ENCODE peak calls at places on chromosomes 6 and 20, in seven cellular contexts. P is ovary; O is transverse colon; G is naive thymus-derived CD4-positive, alpha-beta T cell; N is GM12878; M is PC-9; X is CD8-positive, alpha-beta T cell. K is an unnamed sample. For H3K27me3, the result is how much of the 10 kb centered on the place peaks cover.

GRCh38 chr6:28693033-28693750 is 167.5 kb downstream of the GPX5 start:
- DNase-seq in P (peak), O (no peak), G (no peak), N (no peak), M (no peak), X (no peak), K (no peak)

GRCh38 chr6:14086701-14087100 is 30.9 kb upstream of the CD83 start:
- DNase-seq in P (no peak), O (no peak), G (no peak), N (no peak), M (no peak), X (no peak), K (no peak)

GRCh38 chr20:62761058-62761758 is 35.1 kb upstream of the MRGBP start:
- DNase-seq in P (no peak), O (no peak), G (no peak), N (no peak), M (peak), X (no peak), K (no peak)

GRCh38 chr20:20083796-20084195 is 31.5 kb downstream of the CFAP61 start:
- DNase-seq in P (no peak), O (no peak), G (peak), N (peak), M (no peak), X (no peak), K (no peak)

GRCh38 chr20:44247676-44248419 is 740 bp downstream of the GDAP1L1 start:
- DNase-seq in P (peak), O (no peak), G (peak), N (no peak), M (peak), X (no peak), K (peak)

GRCh38 chr20:41664584-41664983 is 46.4 kb upstream of the CHD6 start:
- DNase-seq in P (no peak), O (no peak), G (no peak), N (peak), M (no peak), X (no peak), K (no peak)

GRCh38 chr6:85058806-85059205 is 294.4 kb upstream of the TBX18 start:
- DNase-seq in P (no peak), O (no peak), G (no peak), N (no peak), M (no peak), X (no peak), K (no peak)

GRCh38 chr20:62285151-62285550 is 17.6 kb upstream of the ADRM1 start:
- DNase-seq in P (no peak), O (no peak), G (no peak), N (no peak), M (no peak), X (no peak), K (no peak)

GRCh38 chr6:23456396-23456795 is 669.6 kb upstream of the NRSN1 start:
- DNase-seq in P (no peak), O (no peak), G (no peak), N (no peak), M (no peak), X (no peak), K (no peak)

GRCh38 chr20:24497851-24498250 is 28.4 kb downstream of the SYNDIG1 start:
- DNase-seq in P (no peak), O (no peak), G (no peak), N (no peak), M (no peak), X (no peak), K (peak)

GRCh38 chr6:87929843-87930288 is 117.8 kb upstream of the SPACA1 start:
- DNase-seq in P (peak), O (peak), G (peak), N (peak), M (peak), X (peak), K (no peak)

GRCh38 chr20:15931897-15932296 is 641.4 kb downstream of the KIF16B start:
- DNase-seq in P (no peak), O (no peak), G (no peak), N (no peak), M (no peak), X (no peak), K (no peak)

GRCh38 chr20:44650777-44651493 is 564 bp downstream of the ADA start:
- DNase-seq in P (peak), O (no peak), G (peak), N (no peak), M (peak), X (peak), K (no peak)

GRCh38 chr6:5995705-5996686 is 10.7 kb downstream of the NRN1 start:
- DNase-seq in P (no peak), O (peak), G (no peak), N (no peak), M (no peak), X (no peak), K (peak)

GRCh38 chr6:12163149-12163548 is 127.0 kb upstream of the EDN1 start:
- DNase-seq in P (no peak), O (no peak), G (peak), N (no peak), M (no peak), X (peak), K (no peak)

GRCh38 chr20:47274449-47275108 is 81.9 kb downstream of the ZMYND8 start:
- DNase-seq in P (no peak), O (no peak), G (no peak), N (peak), M (no peak), X (no peak), K (no peak)

GRCh38 chr20:8161262-8162071 is 29.4 kb downstream of the PLCB1 start:
- DNase-seq in P (no peak), O (no peak), G (no peak), N (no peak), M (no peak), X (no peak), K (no peak)

GRCh38 chr6:106751501-106752252 is 122.3 kb downstream of the QRSL1 start:
- DNase-seq in P (no peak), O (peak), G (no peak), N (no peak), M (peak), X (no peak), K (no peak)

DNA sequence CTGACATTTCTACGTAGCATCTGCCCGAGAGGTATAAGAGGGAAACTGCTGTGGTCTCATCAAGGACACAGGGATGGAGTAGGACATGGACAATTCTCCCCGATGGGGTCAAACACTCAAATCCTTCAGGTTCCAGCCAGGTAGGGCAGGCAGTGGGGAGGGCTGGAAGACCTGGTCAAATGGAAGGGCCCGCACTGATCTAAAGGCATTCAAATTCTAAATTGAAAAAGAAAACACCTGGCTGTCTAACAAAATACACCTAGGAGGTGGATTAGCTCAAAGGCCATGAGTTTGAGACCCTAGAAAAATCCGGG is 8.2 kb downstream of the DUSP15 start:
- DNase-seq in P (no peak), O (no peak), G (no peak), N (no peak), M (no peak), X (no peak), K (no peak)
- H3K27ac ChIP-seq in P (peak), O (no peak), G (no peak), N (no peak), M (no peak), X (no peak), K (no peak)

GRCh38 chr6:139289233-139289632 is 2.6 kb downstream of the TXLNB start:
- DNase-seq in P (no peak), O (no peak), G (no peak), N (no peak), M (no peak), X (no peak), K (no peak)
- H3K27me3 ChIP-seq in P (under half), O (under half), G (under half), N (under half), M (under half), X (under half), K (under half)

DNA sequence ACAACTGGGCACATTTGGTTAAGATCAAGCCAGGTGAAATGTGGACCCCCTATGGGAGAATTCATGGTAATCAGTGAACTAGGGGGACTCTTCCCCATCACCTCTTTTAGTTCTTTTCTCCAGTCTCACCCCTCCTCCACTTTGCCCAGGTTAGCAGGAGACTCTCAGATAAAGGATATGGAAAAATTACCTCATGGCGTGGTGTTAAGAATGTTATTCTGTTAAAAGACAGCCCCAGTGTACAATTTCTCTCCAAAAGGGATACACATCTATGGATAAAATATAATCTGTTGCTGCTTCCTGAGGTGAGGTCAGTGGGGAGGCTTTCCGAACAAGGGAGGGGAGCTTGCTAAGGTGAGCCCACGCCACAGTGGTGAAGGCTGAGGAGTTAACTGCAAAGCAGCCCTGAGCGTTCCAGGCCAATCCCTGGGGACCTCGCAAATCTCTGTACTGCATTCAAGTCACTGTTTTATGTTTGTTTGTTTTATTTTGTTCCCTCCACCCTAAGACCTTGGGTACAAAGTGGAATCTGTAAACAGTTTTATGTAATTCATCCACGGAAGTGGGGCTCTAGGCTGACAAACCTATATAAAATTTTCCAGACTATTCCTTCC is 52.0 kb downstream of the ADGRF1 start:
- DNase-seq in P (no peak), O (peak), G (no peak), N (no peak), M (no peak), X (no peak), K (no peak)
- H3K27ac ChIP-seq in P (no peak), O (no peak), G (no peak), N (no peak), M (no peak), X (no peak), K (peak)

GRCh38 chr20:37253087-37253486 is 8.5 kb downstream of the GHRH start:
- DNase-seq in P (no peak), O (no peak), G (no peak), N (no peak), M (no peak), X (no peak), K (no peak)
- H3K27me3 ChIP-seq in P (under half), O (under half), G (under half), N (under half), M (under half), X (under half), K (under half)

GRCh38 chr20:36153754-36154695 is 515 bp upstream of the EPB41L1 start:
- DNase-seq in P (peak), O (peak), G (no peak), N (no peak), M (peak), X (no peak), K (peak)
- H3K27ac ChIP-seq in P (peak), O (peak), G (no peak), N (no peak), M (peak), X (no peak), K (no peak)

GRCh38 chr20:34211591-34211990 is 29.6 kb upstream of the ASIP start:
- DNase-seq in P (no peak), O (no peak), G (no peak), N (no peak), M (no peak), X (no peak), K (no peak)

GRCh38 chr20:34215711-34216381 is 25.4 kb upstream of the ASIP start:
- DNase-seq in P (peak), O (peak), G (peak), N (no peak), M (peak), X (peak), K (peak)

GRCh38 chr20:34213213-34213612 is 28.0 kb upstream of the ASIP start:
- DNase-seq in P (no peak), O (no peak), G (no peak), N (no peak), M (no peak), X (no peak), K (no peak)

GRCh38 chr20:34220581-34220980 is 20.6 kb upstream of the ASIP start:
- DNase-seq in P (no peak), O (no peak), G (no peak), N (no peak), M (no peak), X (no peak), K (no peak)

DNA sequence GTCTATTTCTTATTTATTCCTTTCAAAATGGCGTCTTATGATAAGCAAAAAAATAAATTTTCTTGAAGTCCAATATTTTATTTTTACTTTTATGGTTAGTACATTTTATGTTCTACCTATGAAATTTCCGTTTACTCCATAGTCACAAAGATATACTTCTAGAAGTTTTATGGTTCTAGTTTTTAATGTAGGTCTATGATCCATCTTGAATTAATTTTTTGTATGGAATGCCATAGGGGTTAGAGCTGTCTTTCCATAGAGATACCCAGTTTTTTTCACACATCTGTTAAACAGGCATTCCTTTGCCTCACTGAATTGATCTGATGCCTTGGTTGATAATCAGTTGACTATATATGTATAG is 24.9 kb upstream of the ASIP start:
- DNase-seq in P (no peak), O (no peak), G (no peak), N (no peak), M (no peak), X (no peak), K (no peak)
- H3K27me3 ChIP-seq in P (under half), O (under half), G (under half), N (under half), M (under half), X (under half), K (under half)

GRCh38 chr6:33774774-33775173 is 14.2 kb downstream of the LEMD2 start:
- DNase-seq in P (no peak), O (no peak), G (no peak), N (no peak), M (no peak), X (no peak), K (no peak)

GRCh38 chr6:33770833-33771341 is 18.0 kb downstream of the LEMD2 start:
- DNase-seq in P (no peak), O (no peak), G (no peak), N (no peak), M (no peak), X (no peak), K (no peak)

GRCh38 chr6:33772114-33772830 is 16.7 kb downstream of the LEMD2 start:
- DNase-seq in P (peak), O (no peak), G (no peak), N (no peak), M (no peak), X (no peak), K (no peak)

GRCh38 chr6:33771342-33772113 is 17.4 kb downstream of the LEMD2 start:
- DNase-seq in P (peak), O (peak), G (peak), N (no peak), M (peak), X (peak), K (peak)

DNA sequence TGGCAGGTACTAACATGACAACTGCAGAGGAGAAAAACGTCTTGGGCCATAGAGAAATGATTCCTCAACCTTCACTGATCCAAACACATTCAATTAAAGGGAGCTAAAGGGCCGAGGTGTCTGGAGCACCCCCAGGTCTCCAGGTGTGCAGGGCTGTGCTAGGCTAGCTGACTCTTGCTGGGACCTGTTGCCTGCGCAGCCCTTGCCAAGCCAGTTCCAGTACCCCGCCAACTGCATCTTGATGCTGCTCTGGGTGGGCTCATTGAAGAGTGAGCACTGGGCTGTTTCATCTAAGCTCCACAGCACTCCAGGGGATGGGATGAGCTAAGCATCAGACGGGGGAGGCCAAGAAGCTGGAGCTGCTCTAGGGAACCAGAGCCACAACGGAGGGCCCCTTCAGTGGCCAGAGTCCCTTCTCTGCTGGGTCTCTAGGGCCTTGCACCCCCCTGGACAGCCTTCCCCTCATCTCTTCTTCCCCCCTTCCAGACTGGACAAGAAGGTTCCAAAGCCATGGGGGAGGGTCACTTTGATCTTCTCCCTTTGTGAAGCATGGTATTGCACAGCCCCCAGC is 15.9 kb downstream of the LEMD2 start:
- DNase-seq in P (no peak), O (no peak), G (no peak), N (no peak), M (no peak), X (no peak), K (no peak)
- H3K27ac ChIP-seq in P (peak), O (no peak), G (no peak), N (no peak), M (no peak), X (no peak), K (no peak)

DNA sequence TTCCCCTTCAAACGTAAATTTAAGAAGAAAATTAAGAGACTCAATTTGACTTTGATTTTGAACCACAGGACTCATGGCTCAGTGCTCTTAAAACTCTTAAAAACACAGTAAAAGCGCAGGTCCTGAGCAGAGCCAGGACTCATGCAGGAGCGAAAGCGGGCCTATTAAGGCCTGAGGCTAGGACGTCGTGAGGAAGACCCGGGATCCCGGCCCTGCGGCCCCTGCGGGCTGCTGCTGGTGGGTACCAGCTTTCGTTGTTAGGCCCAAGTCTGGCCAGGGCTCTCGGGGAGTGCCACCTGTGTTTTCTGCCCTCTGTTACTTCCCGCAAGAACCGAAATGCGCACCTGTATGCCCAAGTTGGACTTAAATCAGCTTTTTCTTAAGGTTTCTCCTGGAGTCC is 3.5 kb upstream of the PAX1 start:
- DNase-seq in P (no peak), O (no peak), G (no peak), N (no peak), M (no peak), X (no peak), K (peak)
- H3K27me3 ChIP-seq in P (under half), O (half or more), G (under half), N (under half), M (half or more), X (under half), K (half or more)

GRCh38 chr6:129679758-129680157 is 30.2 kb downstream of the ARHGAP18 start:
- DNase-seq in P (no peak), O (no peak), G (no peak), N (no peak), M (no peak), X (no peak), K (no peak)
- H3K27ac ChIP-seq in P (no peak), O (peak), G (no peak), N (no peak), M (no peak), X (no peak), K (peak)

DNA sequence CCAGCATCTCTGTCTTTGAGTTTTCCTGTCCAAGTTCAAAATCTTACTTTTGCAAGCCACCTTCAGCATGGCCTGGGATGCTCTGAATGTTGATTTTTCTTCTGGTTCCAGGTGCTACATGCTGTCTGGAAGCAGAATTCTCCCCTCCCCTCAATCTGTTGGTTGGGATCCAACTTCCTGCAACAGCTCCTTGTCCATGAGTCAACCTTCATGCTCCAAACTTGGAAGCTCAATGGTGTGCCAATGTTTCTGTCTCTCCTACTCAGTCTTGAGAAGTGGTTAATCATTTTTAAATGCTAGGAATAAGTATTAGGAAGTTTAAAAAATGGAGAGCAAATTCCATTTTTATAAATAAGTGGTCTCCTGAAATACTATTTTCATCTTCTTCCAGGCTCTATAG is 33.2 kb upstream of the PLEKHG1 start:
- DNase-seq in P (no peak), O (no peak), G (no peak), N (no peak), M (no peak), X (no peak), K (no peak)
- H3K27me3 ChIP-seq in P (under half), O (under half), G (under half), N (under half), M (under half), X (under half), K (under half)